ENCODE peak calls at places on chromosome 3, in five cellular contexts. One of them, this sample, is unnamed.

GRCh38 chr3:144119611-144120010 is 148.0 kb downstream of the DIPK2A start:
- DNase-seq in effector memory CD4-positive, alpha-beta T cell: no peak
- DNase-seq in stimulated activated naive B cell treated with anti-CD40 and anti-IgM and Interleukin-4, amounts not matched to agents 10 μg/mL and 1 μg/mL and 100 μg/mL, for 72 hours: no peak
- DNase-seq in activated T-cell treated with anti-CD3 and anti-CD28 coated beads for 24 hours: no peak
- DNase-seq in midbrain: peak
- DNase-seq in this sample: peak

GRCh38 chr3:112303811-112304325 is 9.9 kb upstream of the SLC9C1 start:
- DNase-seq in effector memory CD4-positive, alpha-beta T cell: no peak
- DNase-seq in stimulated activated naive B cell treated with anti-CD40 and anti-IgM and Interleukin-4, amounts not matched to agents 10 μg/mL and 1 μg/mL and 100 μg/mL, for 72 hours: peak
- DNase-seq in activated T-cell treated with anti-CD3 and anti-CD28 coated beads for 24 hours: no peak
- DNase-seq in midbrain: peak
- DNase-seq in this sample: peak

GRCh38 chr3:196128172-196128843 is 46.4 kb upstream of the TFRC start:
- DNase-seq in effector memory CD4-positive, alpha-beta T cell: no peak
- DNase-seq in stimulated activated naive B cell treated with anti-CD40 and anti-IgM and Interleukin-4, amounts not matched to agents 10 μg/mL and 1 μg/mL and 100 μg/mL, for 72 hours: no peak
- DNase-seq in activated T-cell treated with anti-CD3 and anti-CD28 coated beads for 24 hours: no peak
- DNase-seq in midbrain: no peak
- DNase-seq in this sample: no peak

GRCh38 chr3:128610671-128611070 is 39.9 kb downstream of the RPN1 start:
- DNase-seq in effector memory CD4-positive, alpha-beta T cell: no peak
- DNase-seq in stimulated activated naive B cell treated with anti-CD40 and anti-IgM and Interleukin-4, amounts not matched to agents 10 μg/mL and 1 μg/mL and 100 μg/mL, for 72 hours: no peak
- DNase-seq in activated T-cell treated with anti-CD3 and anti-CD28 coated beads for 24 hours: no peak
- DNase-seq in midbrain: no peak
- DNase-seq in this sample: no peak

GRCh38 chr3:82100378-82100777 is 338.9 kb upstream of the GBE1 start:
- DNase-seq in effector memory CD4-positive, alpha-beta T cell: no peak
- DNase-seq in stimulated activated naive B cell treated with anti-CD40 and anti-IgM and Interleukin-4, amounts not matched to agents 10 μg/mL and 1 μg/mL and 100 μg/mL, for 72 hours: no peak
- DNase-seq in activated T-cell treated with anti-CD3 and anti-CD28 coated beads for 24 hours: no peak
- DNase-seq in midbrain: no peak
- DNase-seq in this sample: no peak

GRCh38 chr3:29065211-29065785 is 215.6 kb upstream of the RBMS3 start:
- DNase-seq in effector memory CD4-positive, alpha-beta T cell: no peak
- DNase-seq in stimulated activated naive B cell treated with anti-CD40 and anti-IgM and Interleukin-4, amounts not matched to agents 10 μg/mL and 1 μg/mL and 100 μg/mL, for 72 hours: no peak
- DNase-seq in activated T-cell treated with anti-CD3 and anti-CD28 coated beads for 24 hours: no peak
- DNase-seq in midbrain: peak
- DNase-seq in this sample: peak

GRCh38 chr3:87898971-87899370 is 159.8 kb downstream of the CGGBP1 start:
- DNase-seq in effector memory CD4-positive, alpha-beta T cell: no peak
- DNase-seq in stimulated activated naive B cell treated with anti-CD40 and anti-IgM and Interleukin-4, amounts not matched to agents 10 μg/mL and 1 μg/mL and 100 μg/mL, for 72 hours: no peak
- DNase-seq in activated T-cell treated with anti-CD3 and anti-CD28 coated beads for 24 hours: no peak
- DNase-seq in midbrain: no peak
- DNase-seq in this sample: no peak

GRCh38 chr3:127373701-127374625 is 86.1 kb upstream of the PRR20G start:
- DNase-seq in effector memory CD4-positive, alpha-beta T cell: no peak
- DNase-seq in stimulated activated naive B cell treated with anti-CD40 and anti-IgM and Interleukin-4, amounts not matched to agents 10 μg/mL and 1 μg/mL and 100 μg/mL, for 72 hours: no peak
- DNase-seq in activated T-cell treated with anti-CD3 and anti-CD28 coated beads for 24 hours: no peak
- DNase-seq in midbrain: no peak
- DNase-seq in this sample: no peak

GRCh38 chr3:60774617-60775016 is 476.6 kb downstream of the FHIT start:
- DNase-seq in effector memory CD4-positive, alpha-beta T cell: no peak
- DNase-seq in stimulated activated naive B cell treated with anti-CD40 and anti-IgM and Interleukin-4, amounts not matched to agents 10 μg/mL and 1 μg/mL and 100 μg/mL, for 72 hours: no peak
- DNase-seq in activated T-cell treated with anti-CD3 and anti-CD28 coated beads for 24 hours: no peak
- DNase-seq in midbrain: no peak
- DNase-seq in this sample: no peak

GRCh38 chr3:16897254-16897926 is 12.6 kb downstream of the PLCL2 start:
- DNase-seq in effector memory CD4-positive, alpha-beta T cell: no peak
- DNase-seq in stimulated activated naive B cell treated with anti-CD40 and anti-IgM and Interleukin-4, amounts not matched to agents 10 μg/mL and 1 μg/mL and 100 μg/mL, for 72 hours: peak
- DNase-seq in activated T-cell treated with anti-CD3 and anti-CD28 coated beads for 24 hours: no peak
- DNase-seq in midbrain: no peak
- DNase-seq in this sample: no peak

GRCh38 chr3:194130807-194131589 is 5.0 kb upstream of the HES1 start:
- DNase-seq in effector memory CD4-positive, alpha-beta T cell: no peak
- DNase-seq in stimulated activated naive B cell treated with anti-CD40 and anti-IgM and Interleukin-4, amounts not matched to agents 10 μg/mL and 1 μg/mL and 100 μg/mL, for 72 hours: no peak
- DNase-seq in activated T-cell treated with anti-CD3 and anti-CD28 coated beads for 24 hours: no peak
- DNase-seq in midbrain: peak
- DNase-seq in this sample: no peak

GRCh38 chr3:114496874-114497273 is 203.0 kb downstream of the TIGIT start:
- DNase-seq in effector memory CD4-positive, alpha-beta T cell: no peak
- DNase-seq in stimulated activated naive B cell treated with anti-CD40 and anti-IgM and Interleukin-4, amounts not matched to agents 10 μg/mL and 1 μg/mL and 100 μg/mL, for 72 hours: no peak
- DNase-seq in activated T-cell treated with anti-CD3 and anti-CD28 coated beads for 24 hours: no peak
- DNase-seq in midbrain: no peak
- DNase-seq in this sample: no peak

GRCh38 chr3:98530676-98531075 is 1.1 kb upstream of the GPR15 start:
- DNase-seq in effector memory CD4-positive, alpha-beta T cell: no peak
- DNase-seq in stimulated activated naive B cell treated with anti-CD40 and anti-IgM and Interleukin-4, amounts not matched to agents 10 μg/mL and 1 μg/mL and 100 μg/mL, for 72 hours: no peak
- DNase-seq in activated T-cell treated with anti-CD3 and anti-CD28 coated beads for 24 hours: no peak
- DNase-seq in midbrain: no peak
- DNase-seq in this sample: no peak

GRCh38 chr3:49747792-49748480 is 24.2 kb upstream of the GMPPB start:
- DNase-seq in effector memory CD4-positive, alpha-beta T cell: no peak
- DNase-seq in stimulated activated naive B cell treated with anti-CD40 and anti-IgM and Interleukin-4, amounts not matched to agents 10 μg/mL and 1 μg/mL and 100 μg/mL, for 72 hours: no peak
- DNase-seq in activated T-cell treated with anti-CD3 and anti-CD28 coated beads for 24 hours: no peak
- DNase-seq in midbrain: no peak
- DNase-seq in this sample: no peak

GRCh38 chr3:195031574-195032003 is 239.4 kb downstream of the XXYLT1 start:
- DNase-seq in effector memory CD4-positive, alpha-beta T cell: no peak
- DNase-seq in stimulated activated naive B cell treated with anti-CD40 and anti-IgM and Interleukin-4, amounts not matched to agents 10 μg/mL and 1 μg/mL and 100 μg/mL, for 72 hours: no peak
- DNase-seq in activated T-cell treated with anti-CD3 and anti-CD28 coated beads for 24 hours: no peak
- DNase-seq in midbrain: no peak
- DNase-seq in this sample: no peak

GRCh38 chr3:147244397-147244796 is 161.9 kb downstream of the ZIC4 start:
- DNase-seq in effector memory CD4-positive, alpha-beta T cell: no peak
- DNase-seq in stimulated activated naive B cell treated with anti-CD40 and anti-IgM and Interleukin-4, amounts not matched to agents 10 μg/mL and 1 μg/mL and 100 μg/mL, for 72 hours: no peak
- DNase-seq in activated T-cell treated with anti-CD3 and anti-CD28 coated beads for 24 hours: no peak
- DNase-seq in midbrain: no peak
- DNase-seq in this sample: no peak

GRCh38 chr3:72088486-72089025 is 303.6 kb upstream of the PROK2 start:
- DNase-seq in effector memory CD4-positive, alpha-beta T cell: no peak
- DNase-seq in stimulated activated naive B cell treated with anti-CD40 and anti-IgM and Interleukin-4, amounts not matched to agents 10 μg/mL and 1 μg/mL and 100 μg/mL, for 72 hours: no peak
- DNase-seq in activated T-cell treated with anti-CD3 and anti-CD28 coated beads for 24 hours: no peak
- DNase-seq in midbrain: no peak
- DNase-seq in this sample: no peak

This sample was measured in pons.